ENCODE peak calls at places on chromosome 6, in ten cellular contexts. L, Y, U, W, N, K, T, X, V and P are unnamed samples.

GRCh38 chr6:77763124-77763523 is 110.3 kb downstream of the MEI4 start:
- DNase-seq in L (no peak), Y (no peak), U (no peak), W (no peak), N (no peak), K (no peak), T (no peak), X (no peak), V (no peak), P (no peak)

GRCh38 chr6:140124498-140124897 is 750.0 kb upstream of the CITED2 start:
- DNase-seq in L (no peak), Y (no peak), U (no peak), W (no peak), N (no peak), K (no peak), T (no peak), X (no peak), V (no peak), P (no peak)

GRCh38 chr6:127570739-127571389 is 6.1 kb upstream of the C6orf58 start:
- DNase-seq in L (no peak), Y (no peak), U (no peak), W (no peak), N (no peak), K (no peak), T (no peak), X (no peak), V (no peak), P (no peak)

GRCh38 chr6:44498436-44498835 is 110.9 kb downstream of the CDC5L start:
- DNase-seq in L (no peak), Y (no peak), U (no peak), W (no peak), N (no peak), K (no peak), T (no peak), X (no peak), V (no peak), P (no peak)

GRCh38 chr6:128667339-128667858 is 147.0 kb upstream of the PTPRK start:
- DNase-seq in L (no peak), Y (no peak), U (no peak), W (no peak), N (no peak), K (no peak), T (no peak), X (no peak), V (no peak), P (no peak)

GRCh38 chr6:76852776-76853175 is 610.5 kb downstream of the HTR1B start:
- DNase-seq in L (no peak), Y (no peak), U (no peak), W (no peak), N (no peak), K (no peak), T (no peak), X (no peak), V (no peak), P (no peak)

GRCh38 chr6:166483026-166483425 is 100.3 kb upstream of the MPC1 start:
- DNase-seq in L (no peak), Y (no peak), U (no peak), W (no peak), N (no peak), K (no peak), T (no peak), X (no peak), V (no peak), P (no peak)

GRCh38 chr6:154721460-154721859 is 11.8 kb upstream of the SCAF8 start:
- DNase-seq in L (no peak), Y (no peak), U (peak), W (no peak), N (no peak), K (peak), T (no peak), X (no peak), V (no peak), P (no peak)

GRCh38 chr6:29107758-29108157 is at the start of gene OR2J3:
- DNase-seq in L (no peak), Y (no peak), U (no peak), W (no peak), N (no peak), K (no peak), T (no peak), X (no peak), V (no peak), P (no peak)

GRCh38 chr6:46948699-46949098 is 27.0 kb upstream of the ADGRF5 start:
- DNase-seq in L (no peak), Y (no peak), U (no peak), W (no peak), N (no peak), K (no peak), T (no peak), X (no peak), V (no peak), P (no peak)

GRCh38 chr6:56223995-56224394 is 23.4 kb downstream of the COL21A1 start:
- DNase-seq in L (no peak), Y (no peak), U (peak), W (no peak), N (no peak), K (no peak), T (no peak), X (no peak), V (no peak), P (no peak)

GRCh38 chr6:10883312-10884244 is 1.7 kb upstream of the GCM2 start:
- DNase-seq in L (no peak), Y (no peak), U (no peak), W (no peak), N (no peak), K (no peak), T (no peak), X (no peak), V (no peak), P (no peak)

GRCh38 chr6:165446331-165446730 is 136.9 kb upstream of the C6orf118 start:
- DNase-seq in L (no peak), Y (no peak), U (no peak), W (no peak), N (no peak), K (no peak), T (no peak), X (no peak), V (no peak), P (no peak)

GRCh38 chr6:109441069-109441816 is 719 bp downstream of the SMPD2 start:
- DNase-seq in L (no peak), Y (no peak), U (no peak), W (peak), N (peak), K (peak), T (peak), X (no peak), V (peak), P (peak)

GRCh38 chr6:136920858-136921520 is 1.1 kb upstream of the SLC35D3 start:
- DNase-seq in L (no peak), Y (no peak), U (no peak), W (peak), N (peak), K (peak), T (peak), X (no peak), V (no peak), P (peak)

GRCh38 chr6:21504790-21505189 is 88.8 kb upstream of the SOX4 start:
- DNase-seq in L (no peak), Y (no peak), U (no peak), W (no peak), N (peak), K (no peak), T (no peak), X (no peak), V (no peak), P (no peak)

GRCh38 chr6:85362652-85363310 is 87.1 kb upstream of the NT5E start:
- DNase-seq in L (no peak), Y (no peak), U (no peak), W (no peak), N (no peak), K (no peak), T (no peak), X (no peak), V (no peak), P (no peak)

GRCh38 chr6:130593200-130593599 is 227.4 kb downstream of the TMEM200A start:
- DNase-seq in L (no peak), Y (no peak), U (no peak), W (no peak), N (no peak), K (no peak), T (no peak), X (no peak), V (no peak), P (no peak)

GRCh38 chr6:76940186-76940585 is 523.1 kb downstream of the HTR1B start:
- DNase-seq in L (no peak), Y (no peak), U (no peak), W (no peak), N (no peak), K (no peak), T (no peak), X (no peak), V (no peak), P (no peak)

GRCh38 chr6:33178755-33179475 is 13.4 kb downstream of the COL11A2 start:
- DNase-seq in L (no peak), Y (no peak), U (no peak), W (peak), N (no peak), K (no peak), T (no peak), X (no peak), V (no peak), P (no peak)

GRCh38 chr6:7058250-7058923 is 49.4 kb upstream of the RREB1 start:
- DNase-seq in L (peak), Y (no peak), U (peak), W (no peak), N (no peak), K (peak), T (peak), X (no peak), V (peak), P (peak)

GRCh38 chr6:80771941-80772340 is 665.5 kb downstream of the BCKDHB start:
- DNase-seq in L (peak), Y (no peak), U (peak), W (no peak), N (no peak), K (no peak), T (no peak), X (no peak), V (no peak), P (no peak)

GRCh38 chr6:33840064-33840926 is 36.5 kb upstream of the MLN start:
- DNase-seq in L (peak), Y (no peak), U (peak), W (no peak), N (no peak), K (peak), T (peak), X (peak), V (peak), P (peak)

GRCh38 chr6:111837641-111838500 is 35.4 kb downstream of the FYN start:
- DNase-seq in L (no peak), Y (no peak), U (no peak), W (no peak), N (no peak), K (peak), T (peak), X (no peak), V (peak), P (peak)

GRCh38 chr6:124795879-124796838 is 166.1 kb upstream of the RNF217 start:
- DNase-seq in L (peak), Y (peak), U (no peak), W (no peak), N (peak), K (no peak), T (no peak), X (no peak), V (no peak), P (no peak)

GRCh38 chr6:138404666-138405337 is 779 bp downstream of the HEBP2 start:
- DNase-seq in L (no peak), Y (no peak), U (no peak), W (peak), N (no peak), K (no peak), T (peak), X (no peak), V (peak), P (peak)

GRCh38 chr6:139698526-139699182 is 324.2 kb upstream of the CITED2 start:
- DNase-seq in L (no peak), Y (no peak), U (peak), W (no peak), N (no peak), K (no peak), T (no peak), X (no peak), V (no peak), P (no peak)

GRCh38 chr6:167485186-167485978 is 160.5 kb downstream of the TTLL2 start:
- DNase-seq in L (no peak), Y (peak), U (no peak), W (no peak), N (peak), K (no peak), T (no peak), X (no peak), V (no peak), P (no peak)